ENCODE peak calls at places on chromosomes 11 and 22, in four cellular contexts. One of them, this sample, is unnamed.

GRCh38 chr11:7555067-7555699 is 41.4 kb downstream of the PPFIBP2 start:
- DNase-seq in effector CD4-positive, alpha-beta T cell: no peak
- DNase-seq in stimulated activated CD8-positive, alpha-beta memory T cell treated with anti-CD3 and anti-CD28 coated beads, Interleukin-4, amount 100 ng/mL, for 1 hour: no peak
- DNase-seq in NCI-H510A treated with DMSO at 0.1 percent for 48 hours: no peak
- DNase-seq in this sample: no peak

GRCh38 chr11:93225642-93226041 is 27.9 kb upstream of the SLC36A4 start:
- DNase-seq in effector CD4-positive, alpha-beta T cell: no peak
- DNase-seq in stimulated activated CD8-positive, alpha-beta memory T cell treated with anti-CD3 and anti-CD28 coated beads, Interleukin-4, amount 100 ng/mL, for 1 hour: no peak
- DNase-seq in NCI-H510A treated with DMSO at 0.1 percent for 48 hours: peak
- DNase-seq in this sample: no peak

GRCh38 chr11:67699521-67699920 is 25.1 kb upstream of the ALDH3B2 start:
- DNase-seq in effector CD4-positive, alpha-beta T cell: no peak
- DNase-seq in stimulated activated CD8-positive, alpha-beta memory T cell treated with anti-CD3 and anti-CD28 coated beads, Interleukin-4, amount 100 ng/mL, for 1 hour: no peak
- DNase-seq in NCI-H510A treated with DMSO at 0.1 percent for 48 hours: no peak
- DNase-seq in this sample: no peak

GRCh38 chr22:39091136-39092081 is 5.6 kb upstream of the APOBEC3H start:
- DNase-seq in effector CD4-positive, alpha-beta T cell: peak
- DNase-seq in stimulated activated CD8-positive, alpha-beta memory T cell treated with anti-CD3 and anti-CD28 coated beads, Interleukin-4, amount 100 ng/mL, for 1 hour: no peak
- DNase-seq in NCI-H510A treated with DMSO at 0.1 percent for 48 hours: no peak
- DNase-seq in this sample: no peak

GRCh38 chr11:134032501-134033091 is 36.3 kb upstream of the JAM3 start:
- DNase-seq in effector CD4-positive, alpha-beta T cell: no peak
- DNase-seq in stimulated activated CD8-positive, alpha-beta memory T cell treated with anti-CD3 and anti-CD28 coated beads, Interleukin-4, amount 100 ng/mL, for 1 hour: no peak
- DNase-seq in NCI-H510A treated with DMSO at 0.1 percent for 48 hours: peak
- DNase-seq in this sample: no peak

GRCh38 chr11:2580061-2580421 is 119.8 kb downstream of the KCNQ1OT1 start:
- DNase-seq in effector CD4-positive, alpha-beta T cell: no peak
- DNase-seq in stimulated activated CD8-positive, alpha-beta memory T cell treated with anti-CD3 and anti-CD28 coated beads, Interleukin-4, amount 100 ng/mL, for 1 hour: no peak
- DNase-seq in NCI-H510A treated with DMSO at 0.1 percent for 48 hours: no peak
- DNase-seq in this sample: no peak

GRCh38 chr11:105269862-105270261 is 130.3 kb upstream of the CARD18 start:
- DNase-seq in effector CD4-positive, alpha-beta T cell: no peak
- DNase-seq in stimulated activated CD8-positive, alpha-beta memory T cell treated with anti-CD3 and anti-CD28 coated beads, Interleukin-4, amount 100 ng/mL, for 1 hour: no peak
- DNase-seq in NCI-H510A treated with DMSO at 0.1 percent for 48 hours: no peak
- DNase-seq in this sample: no peak

GRCh38 chr11:30346068-30346688 is 23.3 kb downstream of the ARL14EP start:
- DNase-seq in effector CD4-positive, alpha-beta T cell: no peak
- DNase-seq in stimulated activated CD8-positive, alpha-beta memory T cell treated with anti-CD3 and anti-CD28 coated beads, Interleukin-4, amount 100 ng/mL, for 1 hour: no peak
- DNase-seq in NCI-H510A treated with DMSO at 0.1 percent for 48 hours: peak
- DNase-seq in this sample: no peak

GRCh38 chr11:71499125-71499524 is 27.9 kb upstream of the KRTAP5-7 start:
- DNase-seq in effector CD4-positive, alpha-beta T cell: no peak
- DNase-seq in stimulated activated CD8-positive, alpha-beta memory T cell treated with anti-CD3 and anti-CD28 coated beads, Interleukin-4, amount 100 ng/mL, for 1 hour: no peak
- DNase-seq in NCI-H510A treated with DMSO at 0.1 percent for 48 hours: no peak
- DNase-seq in this sample: no peak

GRCh38 chr11:76801736-76802135 is 18.6 kb downstream of the TSKU start:
- DNase-seq in effector CD4-positive, alpha-beta T cell: no peak
- DNase-seq in stimulated activated CD8-positive, alpha-beta memory T cell treated with anti-CD3 and anti-CD28 coated beads, Interleukin-4, amount 100 ng/mL, for 1 hour: no peak
- DNase-seq in NCI-H510A treated with DMSO at 0.1 percent for 48 hours: peak
- DNase-seq in this sample: no peak

GRCh38 chr11:102421262-102421661 is 31.3 kb downstream of the TMEM123 start:
- DNase-seq in effector CD4-positive, alpha-beta T cell: no peak
- DNase-seq in stimulated activated CD8-positive, alpha-beta memory T cell treated with anti-CD3 and anti-CD28 coated beads, Interleukin-4, amount 100 ng/mL, for 1 hour: no peak
- DNase-seq in NCI-H510A treated with DMSO at 0.1 percent for 48 hours: peak
- DNase-seq in this sample: no peak

GRCh38 chr11:116861539-116861938 is 24.1 kb upstream of the APOA1 start:
- DNase-seq in effector CD4-positive, alpha-beta T cell: no peak
- DNase-seq in stimulated activated CD8-positive, alpha-beta memory T cell treated with anti-CD3 and anti-CD28 coated beads, Interleukin-4, amount 100 ng/mL, for 1 hour: no peak
- DNase-seq in NCI-H510A treated with DMSO at 0.1 percent for 48 hours: no peak
- DNase-seq in this sample: no peak

GRCh38 chr22:30206964-30207363 is 39.6 kb downstream of the LIF start:
- DNase-seq in effector CD4-positive, alpha-beta T cell: no peak
- DNase-seq in stimulated activated CD8-positive, alpha-beta memory T cell treated with anti-CD3 and anti-CD28 coated beads, Interleukin-4, amount 100 ng/mL, for 1 hour: no peak
- DNase-seq in NCI-H510A treated with DMSO at 0.1 percent for 48 hours: no peak
- DNase-seq in this sample: peak

GRCh38 chr11:2701230-2701629 is 1.4 kb upstream of the KCNQ1OT1 start:
- DNase-seq in effector CD4-positive, alpha-beta T cell: no peak
- DNase-seq in stimulated activated CD8-positive, alpha-beta memory T cell treated with anti-CD3 and anti-CD28 coated beads, Interleukin-4, amount 100 ng/mL, for 1 hour: no peak
- DNase-seq in NCI-H510A treated with DMSO at 0.1 percent for 48 hours: no peak
- DNase-seq in this sample: no peak

GRCh38 chr11:69958308-69958707 is 119.8 kb upstream of the ANO1 start:
- DNase-seq in effector CD4-positive, alpha-beta T cell: no peak
- DNase-seq in stimulated activated CD8-positive, alpha-beta memory T cell treated with anti-CD3 and anti-CD28 coated beads, Interleukin-4, amount 100 ng/mL, for 1 hour: no peak
- DNase-seq in NCI-H510A treated with DMSO at 0.1 percent for 48 hours: no peak
- DNase-seq in this sample: no peak

GRCh38 chr11:58629857-58630256 is 7.4 kb downstream of the CNTF start:
- DNase-seq in effector CD4-positive, alpha-beta T cell: no peak
- DNase-seq in stimulated activated CD8-positive, alpha-beta memory T cell treated with anti-CD3 and anti-CD28 coated beads, Interleukin-4, amount 100 ng/mL, for 1 hour: no peak
- DNase-seq in NCI-H510A treated with DMSO at 0.1 percent for 48 hours: peak
- DNase-seq in this sample: no peak

GRCh38 chr22:38417252-38418060 is 37.5 kb downstream of the KCNJ4 start:
- DNase-seq in effector CD4-positive, alpha-beta T cell: no peak
- DNase-seq in stimulated activated CD8-positive, alpha-beta memory T cell treated with anti-CD3 and anti-CD28 coated beads, Interleukin-4, amount 100 ng/mL, for 1 hour: no peak
- DNase-seq in NCI-H510A treated with DMSO at 0.1 percent for 48 hours: no peak
- DNase-seq in this sample: no peak

GRCh38 chr11:2138075-2138435 is 1.1 kb downstream of the IGF2 start:
- DNase-seq in effector CD4-positive, alpha-beta T cell: no peak
- DNase-seq in stimulated activated CD8-positive, alpha-beta memory T cell treated with anti-CD3 and anti-CD28 coated beads, Interleukin-4, amount 100 ng/mL, for 1 hour: no peak
- DNase-seq in NCI-H510A treated with DMSO at 0.1 percent for 48 hours: no peak
- DNase-seq in this sample: no peak

GRCh38 chr11:17838102-17838501 is 103.5 kb downstream of the KCNC1 start:
- DNase-seq in effector CD4-positive, alpha-beta T cell: no peak
- DNase-seq in stimulated activated CD8-positive, alpha-beta memory T cell treated with anti-CD3 and anti-CD28 coated beads, Interleukin-4, amount 100 ng/mL, for 1 hour: no peak
- DNase-seq in NCI-H510A treated with DMSO at 0.1 percent for 48 hours: no peak
- DNase-seq in this sample: no peak

GRCh38 chr11:6111635-6112034 is 4.2 kb downstream of the OR56B4 start:
- DNase-seq in effector CD4-positive, alpha-beta T cell: no peak
- DNase-seq in stimulated activated CD8-positive, alpha-beta memory T cell treated with anti-CD3 and anti-CD28 coated beads, Interleukin-4, amount 100 ng/mL, for 1 hour: no peak
- DNase-seq in NCI-H510A treated with DMSO at 0.1 percent for 48 hours: no peak
- DNase-seq in this sample: no peak

GRCh38 chr11:44868455-44869421 is 81.9 kb downstream of the TP53I11 start:
- DNase-seq in effector CD4-positive, alpha-beta T cell: no peak
- DNase-seq in stimulated activated CD8-positive, alpha-beta memory T cell treated with anti-CD3 and anti-CD28 coated beads, Interleukin-4, amount 100 ng/mL, for 1 hour: no peak
- DNase-seq in NCI-H510A treated with DMSO at 0.1 percent for 48 hours: no peak
- DNase-seq in this sample: no peak

GRCh38 chr11:124943242-124943641 is 7.4 kb upstream of the HEPACAM start:
- DNase-seq in effector CD4-positive, alpha-beta T cell: no peak
- DNase-seq in stimulated activated CD8-positive, alpha-beta memory T cell treated with anti-CD3 and anti-CD28 coated beads, Interleukin-4, amount 100 ng/mL, for 1 hour: no peak
- DNase-seq in NCI-H510A treated with DMSO at 0.1 percent for 48 hours: no peak
- DNase-seq in this sample: no peak

GRCh38 chr11:44694443-44694842 is 32.3 kb upstream of the TSPAN18 start:
- DNase-seq in effector CD4-positive, alpha-beta T cell: no peak
- DNase-seq in stimulated activated CD8-positive, alpha-beta memory T cell treated with anti-CD3 and anti-CD28 coated beads, Interleukin-4, amount 100 ng/mL, for 1 hour: no peak
- DNase-seq in NCI-H510A treated with DMSO at 0.1 percent for 48 hours: no peak
- DNase-seq in this sample: no peak

GRCh38 chr11:113841691-113842090 is 33.7 kb downstream of the USP28 start:
- DNase-seq in effector CD4-positive, alpha-beta T cell: no peak
- DNase-seq in stimulated activated CD8-positive, alpha-beta memory T cell treated with anti-CD3 and anti-CD28 coated beads, Interleukin-4, amount 100 ng/mL, for 1 hour: no peak
- DNase-seq in NCI-H510A treated with DMSO at 0.1 percent for 48 hours: no peak
- DNase-seq in this sample: no peak

GRCh38 chr22:32042924-32043323 is at the start of gene SLC5A1:
- DNase-seq in effector CD4-positive, alpha-beta T cell: no peak
- DNase-seq in stimulated activated CD8-positive, alpha-beta memory T cell treated with anti-CD3 and anti-CD28 coated beads, Interleukin-4, amount 100 ng/mL, for 1 hour: no peak
- DNase-seq in NCI-H510A treated with DMSO at 0.1 percent for 48 hours: peak
- DNase-seq in this sample: no peak

GRCh38 chr22:45218974-45219373 is 21.7 kb downstream of the KIAA0930 start:
- DNase-seq in effector CD4-positive, alpha-beta T cell: no peak
- DNase-seq in stimulated activated CD8-positive, alpha-beta memory T cell treated with anti-CD3 and anti-CD28 coated beads, Interleukin-4, amount 100 ng/mL, for 1 hour: no peak
- DNase-seq in NCI-H510A treated with DMSO at 0.1 percent for 48 hours: peak
- DNase-seq in this sample: no peak

GRCh38 chr11:41286751-41287150 is 172.7 kb downstream of the LRRC4C start:
- DNase-seq in effector CD4-positive, alpha-beta T cell: no peak
- DNase-seq in stimulated activated CD8-positive, alpha-beta memory T cell treated with anti-CD3 and anti-CD28 coated beads, Interleukin-4, amount 100 ng/mL, for 1 hour: no peak
- DNase-seq in NCI-H510A treated with DMSO at 0.1 percent for 48 hours: no peak
- DNase-seq in this sample: no peak

This sample was measured in GOT3.